ENCODE peak calls at places on chromosome 1, in four cellular contexts. E is activated T-cell treated with anti-CD3 and anti-CD28 coated beads, Interleukin-2, amount 50 U/mL, for 72 hours; H is left ventricle myocardium inferior; P is AG09309. J is an unnamed sample.

GRCh38 chr1:239243003-239243402 is 143.4 kb upstream of the CHRM3 start:
- DNase-seq in E (no peak), H (no peak), P (no peak), J (no peak)

GRCh38 chr1:242856289-242856688 is 331.8 kb upstream of the PLD5 start:
- DNase-seq in E (no peak), H (no peak), P (no peak), J (no peak)

GRCh38 chr1:24047101-24047459 is 64.9 kb downstream of the MYOM3 start:
- DNase-seq in E (no peak), H (peak), P (no peak), J (no peak)

GRCh38 chr1:150283260-150283659 is 906 bp downstream of the CIART start:
- DNase-seq in E (no peak), H (no peak), P (no peak), J (no peak)

GRCh38 chr1:102630041-102630440 is 478.3 kb downstream of the COL11A1 start:
- DNase-seq in E (no peak), H (no peak), P (no peak), J (no peak)

GRCh38 chr1:4256351-4256750 is 356.3 kb upstream of the C1orf174 start:
- DNase-seq in E (no peak), H (no peak), P (no peak), J (no peak)

GRCh38 chr1:163361123-163361934 is 39.6 kb downstream of the NUF2 start:
- DNase-seq in E (no peak), H (no peak), P (no peak), J (no peak)

GRCh38 chr1:177945943-177946650 is 23.8 kb downstream of the SEC16B start:
- DNase-seq in E (peak), H (peak), P (peak), J (no peak)

GRCh38 chr1:158087320-158087927 is 93.3 kb upstream of the CD1D start:
- DNase-seq in E (peak), H (peak), P (peak), J (no peak)

GRCh38 chr1:167373398-167373797 is 144.9 kb downstream of the CD247 start:
- DNase-seq in E (no peak), H (no peak), P (peak), J (no peak)

GRCh38 chr1:33719771-33720670 is 143.9 kb upstream of the HMGB4 start:
- DNase-seq in E (no peak), H (no peak), P (peak), J (no peak)